ENCODE peak calls at places on chromosomes 16 and 17, in nine cellular contexts. E is mesothelial cell of epicardium; X is HCT116; S is vagina; J is cardiac fibroblast; W is astrocyte of the spinal cord; I is CD4-positive, alpha-beta T cell; H is OCI-LY7; D is breast epithelium. O is an unnamed sample.

GRCh38 chr17:17892009-17892408 is 55.2 kb upstream of the SREBF1 start:
- DNase-seq in S (no peak), X (no peak), D (no peak), E (no peak), I (no peak), W (no peak), J (no peak), H (no peak), O (no peak)

GRCh38 chr16:70740174-70740918 is 54.5 kb upstream of the MTSS2 start:
- DNase-seq in W (no peak), H (no peak), S (no peak), D (no peak), X (no peak), E (no peak), I (no peak), J (no peak), O (no peak)

GRCh38 chr17:2814499-2815341 is 18.5 kb downstream of the RAP1GAP2 start:
- DNase-seq in D (no peak), S (no peak), E (no peak), W (no peak), X (no peak), H (peak), I (peak), J (no peak), O (no peak)

GRCh38 chr16:47956881-47957280 is 198.9 kb downstream of the ABCC12 start:
- DNase-seq in W (no peak), J (no peak), E (no peak), I (no peak), S (no peak), X (no peak), H (no peak), D (no peak), O (no peak)

GRCh38 chr17:39738568-39738901 is 797 bp downstream of the GRB7 start:
- DNase-seq in S (no peak), X (no peak), J (no peak), H (no peak), W (no peak), E (peak), I (peak), D (peak), O (no peak)

GRCh38 chr17:14058051-14058450 is 11.3 kb upstream of the COX10 start:
- DNase-seq in W (peak), D (no peak), S (no peak), I (no peak), X (no peak), H (no peak), J (no peak), E (no peak), O (no peak)

GRCh38 chr17:30278032-30278431 is 13.7 kb downstream of the BLMH start:
- DNase-seq in I (no peak), S (no peak), J (peak), W (peak), D (no peak), E (no peak), H (peak), X (no peak), O (no peak)

GRCh38 chr17:48912476-48912875 is 4.3 kb downstream of the UBE2Z start:
- DNase-seq in D (no peak), S (no peak), E (no peak), J (no peak), I (no peak), W (no peak), H (no peak), X (no peak), O (no peak)

GRCh38 chr16:85541619-85542547 is 71.2 kb upstream of the GSE1 start:
- DNase-seq in J (no peak), S (no peak), W (no peak), D (no peak), I (no peak), H (no peak), E (no peak), X (no peak), O (no peak)

GRCh38 chr16:81697321-81697885 is 81.7 kb upstream of the PLCG2 start:
- DNase-seq in X (peak), D (peak), H (peak), E (no peak), I (peak), S (no peak), W (peak), J (peak), O (no peak)

GRCh38 chr17:64920026-64920418 is 744 bp upstream of the LRRC37A3 start:
- DNase-seq in S (no peak), D (no peak), E (no peak), X (no peak), J (peak), I (no peak), W (no peak), H (no peak), O (no peak)

GRCh38 chr17:81329927-81330883 is 35.1 kb upstream of the SLC38A10 start:
- DNase-seq in E (no peak), X (no peak), S (no peak), D (no peak), J (no peak), I (no peak), W (no peak), H (no peak), O (peak)

GRCh38 chr17:67628580-67629013 is 89.1 kb upstream of the NOL11 start:
- DNase-seq in I (no peak), S (no peak), W (peak), J (no peak), D (no peak), H (peak), X (no peak), E (no peak), O (no peak)

GRCh38 chr17:5592382-5592781 is 8.1 kb upstream of the NLRP1 start:
- DNase-seq in E (no peak), D (no peak), H (peak), S (peak), W (peak), J (peak), X (peak), I (no peak), O (no peak)

GRCh38 chr17:76000016-76000754 is 470 bp upstream of the CDK3 start:
- DNase-seq in E (peak), W (no peak), S (no peak), X (peak), H (peak), D (no peak), I (peak), J (peak), O (no peak)

GRCh38 chr17:79851461-79851817 is 12.2 kb upstream of the CBX4 start:
- DNase-seq in D (no peak), I (no peak), X (peak), S (no peak), E (no peak), W (no peak), H (no peak), J (no peak), O (no peak)

GRCh38 chr16:50154369-50154947 is 1.4 kb downstream of the TENT4B start:
- DNase-seq in D (no peak), S (no peak), W (no peak), X (no peak), H (no peak), I (no peak), E (no peak), J (peak), O (no peak)

GRCh38 chr16:86491643-86492030 is 18.7 kb upstream of the FOXF1 start:
- DNase-seq in W (no peak), D (no peak), H (no peak), X (no peak), J (no peak), E (no peak), S (no peak), I (no peak), O (no peak)

GRCh38 chr17:54277868-54278267 is 455.1 kb downstream of the KIF2B start:
- DNase-seq in S (no peak), I (no peak), W (no peak), J (no peak), E (no peak), D (no peak), X (no peak), H (no peak), O (no peak)

GRCh38 chr17:57739402-57740224 is 5.5 kb downstream of the CCDC182 start:
- DNase-seq in J (peak), H (peak), X (peak), S (no peak), E (no peak), I (no peak), D (no peak), W (no peak), O (no peak)
- TF ChIP-seq CTCF in J (peak), H (peak), X (peak), S (no peak), E (no peak), I (peak), D (no peak), W (peak), O (peak)

GRCh38 chr16:2054543-2055245 is 6.9 kb downstream of the TSC2 start:
- DNase-seq in J (no peak), X (no peak), D (no peak), S (no peak), H (no peak), I (no peak), E (no peak), W (no peak), O (no peak)

GRCh38 chr16:2056681-2057407 is 9.1 kb downstream of the TSC2 start:
- DNase-seq in S (no peak), H (no peak), D (no peak), W (no peak), J (no peak), X (no peak), I (no peak), E (no peak), O (no peak)

GRCh38 chr16:2057438-2057837 is 9.7 kb downstream of the TSC2 start:
- DNase-seq in X (no peak), D (no peak), I (no peak), S (no peak), E (no peak), W (no peak), J (no peak), H (no peak), O (no peak)

GRCh38 chr16:2053897-2054296 is 6.1 kb downstream of the TSC2 start:
- DNase-seq in X (no peak), E (no peak), S (no peak), J (no peak), W (no peak), I (no peak), H (no peak), D (no peak), O (no peak)

GRCh38 chr16:2056077-2056476 is 8.3 kb downstream of the TSC2 start:
- DNase-seq in S (no peak), E (no peak), D (no peak), X (no peak), W (no peak), J (peak), I (no peak), H (no peak), O (no peak)
- TF ChIP-seq CTCF in S (no peak), E (no peak), D (no peak), X (peak), W (peak), J (peak), I (no peak), H (peak), O (peak)

GRCh38 chr17:12342609-12343248 is 322.1 kb downstream of the MAP2K4 start:
- DNase-seq in H (peak), D (no peak), X (peak), I (no peak), S (no peak), J (peak), E (no peak), W (no peak), O (no peak)
- TF ChIP-seq CTCF in H (peak), D (no peak), X (peak), I (no peak), S (no peak), J (peak), E (peak), W (peak), O (no peak)

GRCh38 chr16:84143081-84143480 is 1.9 kb downstream of the HSDL1 start:
- DNase-seq in I (no peak), E (no peak), X (no peak), H (no peak), W (no peak), J (no peak), S (no peak), D (no peak), O (no peak)

GRCh38 chr16:84144301-84144858 is 597 bp downstream of the HSDL1 start:
- DNase-seq in E (peak), H (peak), D (no peak), W (no peak), X (no peak), S (no peak), I (no peak), J (peak), O (no peak)

GRCh38 chr16:84141143-84141670 is 3.8 kb downstream of the HSDL1 start:
- DNase-seq in X (peak), E (no peak), D (no peak), I (no peak), W (no peak), H (peak), S (no peak), J (no peak), O (peak)

GRCh38 chr16:84143784-84144199 is 1.2 kb downstream of the HSDL1 start:
- DNase-seq in I (no peak), X (no peak), W (no peak), H (no peak), J (no peak), E (no peak), S (no peak), D (no peak), O (no peak)

DNA sequence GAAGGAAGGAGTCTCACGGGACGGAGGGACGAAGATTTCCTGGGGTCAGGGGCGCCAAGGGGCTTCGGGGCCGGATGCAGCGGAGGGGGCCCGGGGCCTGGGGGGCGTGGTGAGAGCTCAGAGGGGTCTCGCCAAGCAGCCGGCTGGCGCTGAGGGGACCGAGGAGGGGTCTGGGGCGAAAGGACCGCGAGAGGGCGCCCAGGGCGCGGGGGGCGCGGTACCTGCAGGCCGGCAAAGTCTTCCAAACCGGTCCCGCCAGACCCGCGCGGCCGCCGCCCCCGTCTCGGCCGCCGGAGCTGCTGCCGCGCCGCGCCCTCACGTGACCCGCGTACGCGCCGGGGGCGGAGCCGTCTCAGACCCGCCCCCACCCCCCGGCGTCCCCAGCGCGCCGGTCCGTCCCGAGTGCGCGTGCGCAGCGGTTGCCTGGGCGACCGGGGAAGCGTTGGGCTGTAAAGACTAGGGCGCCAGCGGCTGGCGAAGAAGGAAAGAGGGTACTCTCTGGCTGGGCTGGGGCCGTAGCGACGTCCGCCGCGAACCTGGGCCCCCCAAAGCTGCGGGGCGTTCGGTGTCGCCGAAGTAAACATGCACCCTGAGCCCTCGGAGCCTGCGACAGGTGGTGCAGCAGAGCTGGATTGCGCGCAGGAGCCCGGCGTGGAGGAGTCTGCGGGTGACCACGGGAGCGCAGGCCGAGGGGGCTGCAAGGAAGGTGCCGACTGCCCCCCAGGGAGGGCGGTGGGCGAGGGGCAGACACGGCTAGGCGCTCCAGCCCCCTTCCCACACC is at the start of the genes DNAAF1 and HSDL1:
- DNase-seq in D (peak), W (peak), H (peak), X (peak), E (peak), J (peak), S (no peak), I (peak), O (peak)
- TF ChIP-seq CTCF in D (no peak), W (no peak), H (peak), X (no peak), E (no peak), J (no peak), S (no peak), I (no peak), O (no peak)

O was measured in gastrocnemius medialis.